ENCODE peak calls at places on chromosomes 2 and 18, in ten cellular contexts. X, K, R, L, Y, O, F, Z, P and S are unnamed samples.

GRCh38 chr2:214960677-214961076 is 151.2 kb upstream of the BARD1 start:
- DNase-seq in X (peak; percentile 48), K (no peak), R (no peak), L (no peak), Y (peak; percentile 0), O (peak; percentile 40), F (no peak), Z (peak; percentile 3), P (peak; percentile 1), S (no peak)

GRCh38 chr2:209943776-209944175 is 58.7 kb upstream of the RPE start:
- DNase-seq in X (no peak), K (no peak), R (no peak), L (no peak), Y (no peak), O (no peak), F (no peak), Z (no peak), P (no peak), S (no peak)

GRCh38 chr18:77940566-77940965 is 690.9 kb downstream of the GALR1 start:
- DNase-seq in X (no peak), K (no peak), R (no peak), L (no peak), Y (no peak), O (no peak), F (no peak), Z (no peak), P (no peak), S (no peak)

GRCh38 chr2:119112770-119113488 is 45.6 kb downstream of the C1QL2 start:
- DNase-seq in X (no peak), K (no peak), R (no peak), L (no peak), Y (no peak), O (no peak), F (no peak), Z (no peak), P (no peak), S (no peak)

GRCh38 chr2:58925676-58926081 is 684.6 kb upstream of the FANCL start:
- DNase-seq in X (no peak), K (no peak), R (no peak), L (no peak), Y (no peak), O (peak; percentile 90), F (peak; percentile 61), Z (no peak), P (peak; percentile 46), S (no peak)

GRCh38 chr18:31970617-31971016 is 27.7 kb upstream of the TRAPPC8 start:
- DNase-seq in X (no peak), K (no peak), R (no peak), L (no peak), Y (no peak), O (no peak), F (no peak), Z (no peak), P (no peak), S (no peak)

GRCh38 chr18:50071393-50071792 is 123.6 kb downstream of the MYO5B start:
- DNase-seq in X (no peak), K (no peak), R (no peak), L (no peak), Y (no peak), O (no peak), F (no peak), Z (no peak), P (no peak), S (no peak)

GRCh38 chr2:204695506-204695905 is 150.2 kb downstream of the PARD3B start:
- DNase-seq in X (no peak), K (no peak), R (no peak), L (no peak), Y (no peak), O (peak; percentile 57), F (peak; percentile 84), Z (no peak), P (peak; percentile 44), S (no peak)

GRCh38 chr18:73728657-73729056 is 419.0 kb downstream of the FBXO15 start:
- DNase-seq in X (no peak), K (no peak), R (no peak), L (peak; percentile 17), Y (no peak), O (peak; percentile 9), F (no peak), Z (no peak), P (no peak), S (no peak)

GRCh38 chr2:26848336-26849055 is 564 bp downstream of the DPYSL5 start:
- DNase-seq in X (no peak), K (no peak), R (no peak), L (peak; percentile 81), Y (peak; percentile 2), O (peak; percentile 36), F (no peak), Z (no peak), P (no peak), S (peak; percentile 90)

GRCh38 chr2:172889767-172890430 is 154.3 kb downstream of the RAPGEF4 start:
- DNase-seq in X (no peak), K (no peak), R (no peak), L (no peak), Y (no peak), O (no peak), F (no peak), Z (no peak), P (no peak), S (no peak)

GRCh38 chr2:240774856-240775255 is 45.2 kb downstream of the KIF1A start:
- DNase-seq in X (no peak), K (no peak), R (no peak), L (no peak), Y (no peak), O (no peak), F (no peak), Z (no peak), P (no peak), S (no peak)

GRCh38 chr2:17799301-17800126 is 16.7 kb upstream of the MSGN1 start:
- DNase-seq in X (no peak), K (no peak), R (no peak), L (no peak), Y (no peak), O (no peak), F (no peak), Z (no peak), P (no peak), S (no peak)

GRCh38 chr18:8186413-8186812 is 422.8 kb upstream of the RAB12 start:
- DNase-seq in X (no peak), K (no peak), R (no peak), L (no peak), Y (no peak), O (no peak), F (no peak), Z (no peak), P (no peak), S (no peak)

GRCh38 chr18:8190980-8191379 is 418.3 kb upstream of the RAB12 start:
- DNase-seq in X (no peak), K (no peak), R (no peak), L (no peak), Y (no peak), O (no peak), F (no peak), Z (no peak), P (no peak), S (no peak)

DNA sequence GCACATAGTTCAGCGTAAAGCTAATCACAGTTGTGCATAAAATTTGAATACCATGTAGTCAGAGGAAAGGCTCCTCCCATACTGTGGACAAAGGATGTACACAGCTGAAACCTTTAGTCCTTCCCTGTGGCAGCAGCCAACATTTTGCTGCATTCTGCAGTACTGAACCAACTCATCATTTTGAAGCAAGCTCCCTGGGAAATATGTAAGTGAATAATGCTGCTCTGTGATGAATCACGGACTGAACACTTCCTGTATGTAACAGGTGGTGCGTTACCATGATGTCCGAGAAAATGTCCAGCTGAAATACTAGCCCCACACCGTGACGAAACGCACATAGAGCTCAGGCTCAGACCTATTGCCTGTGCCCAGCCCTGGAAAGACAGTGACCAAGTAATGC is 421.0 kb upstream of the RAB12 start:
- DNase-seq in X (no peak), K (no peak), R (no peak), L (no peak), Y (no peak), O (peak; percentile 19), F (peak; percentile 84), Z (no peak), P (peak; percentile 95), S (peak; percentile 53)
- H2AFZ ChIP-seq in X (no peak overlapping the region), K (no peak overlapping the region), R (no peak overlapping the region), L (no peak overlapping the region), Y (no peak overlapping the region), O (no peak overlapping the region), F (no peak overlapping the region), Z (no peak overlapping the region), P (no peak overlapping the region), S (no peak overlapping the region)

GRCh38 chr18:70292628-70293027 is 3.8 kb downstream of the SOCS6 start:
- DNase-seq in X (no peak), K (no peak), R (no peak), L (no peak), Y (no peak), O (no peak), F (no peak), Z (no peak), P (no peak), S (no peak)
- H3K36me3 ChIP-seq in X (no peaks in the 10 kb centered on the region), K (no peaks in the 10 kb centered on the region), R (peaks cover 16% of the 10 kb centered on the region), L (no peaks in the 10 kb centered on the region), Y (peaks cover 2% of the 10 kb centered on the region), O (no peaks in the 10 kb centered on the region), F (peaks cover 2% of the 10 kb centered on the region), Z (no peaks in the 10 kb centered on the region), P (no peaks in the 10 kb centered on the region), S (no peaks in the 10 kb centered on the region)

GRCh38 chr2:11749646-11750349 is 3.4 kb downstream of the LPIN1 start:
- DNase-seq in X (no peak), K (no peak), R (no peak), L (no peak), Y (no peak), O (no peak), F (peak; percentile 23), Z (peak; percentile 51), P (peak; percentile 18), S (peak; percentile 65)
- H4K20me1 ChIP-seq in X (peaks cover 69% of the 10 kb centered on the region), K (no peaks in the 10 kb centered on the region), R (peaks cover 29% of the 10 kb centered on the region), L (peaks cover 52% of the 10 kb centered on the region), Y (peaks cover 6% of the 10 kb centered on the region), O (peaks cover 10% of the 10 kb centered on the region), F (peaks cover 2% of the 10 kb centered on the region), Z (peaks cover 34% of the 10 kb centered on the region), P (peaks cover 33% of the 10 kb centered on the region), S (peaks cover 56% of the 10 kb centered on the region)

GRCh38 chr18:26208901-26209445 is 17.3 kb upstream of the TAF4B start:
- DNase-seq in X (no peak), K (no peak), R (no peak), L (no peak), Y (no peak), O (no peak), F (no peak), Z (no peak), P (no peak), S (no peak)

GRCh38 chr18:26206488-26206887 is 19.8 kb upstream of the TAF4B start:
- DNase-seq in X (no peak), K (no peak), R (no peak), L (no peak), Y (no peak), O (no peak), F (no peak), Z (no peak), P (no peak), S (no peak)

GRCh38 chr18:26205318-26205717 is 20.9 kb upstream of the TAF4B start:
- DNase-seq in X (no peak), K (no peak), R (no peak), L (no peak), Y (no peak), O (no peak), F (no peak), Z (no peak), P (no peak), S (no peak)

GRCh38 chr18:26207937-26208336 is 18.3 kb upstream of the TAF4B start:
- DNase-seq in X (no peak), K (no peak), R (no peak), L (no peak), Y (no peak), O (no peak), F (no peak), Z (no peak), P (no peak), S (no peak)

GRCh38 chr18:26210147-26210546 is 16.1 kb upstream of the TAF4B start:
- DNase-seq in X (no peak), K (no peak), R (no peak), L (no peak), Y (no peak), O (no peak), F (no peak), Z (no peak), P (no peak), S (no peak)
- H2AFZ ChIP-seq in X (no peak overlapping the region), K (no peak overlapping the region), R (no peak overlapping the region), L (no peak overlapping the region), Y (no peak overlapping the region), O (no peak overlapping the region), F (no peak overlapping the region), Z (no peak overlapping the region), P (no peak overlapping the region), S (no peak overlapping the region)